ENCODE peak calls at places on chromosome 1, in five cellular contexts. I is activated CD8-positive, alpha-beta memory T cell treated with anti-CD3 and anti-CD28 coated beads, Interleukin-2, amount 50 U/mL, for 48 hours; G is psoas muscle; O is NCI-H1092 treated with DMSO at 0.1 percent for 48 hours; J is Caco-2. Q is an unnamed sample.
A peak's percentile ranks its signal among the peaks of the same experiment; 100 is the strongest.

GRCh38 chr1:184970691-184971161 is 3.6 kb downstream of the NIBAN1 start:
- DNase-seq in I (no peak), G (no peak), O (no peak), J (no peak), Q (no peak)

GRCh38 chr1:194028002-194028401 is 841.6 kb upstream of the B3GALT2 start:
- DNase-seq in I (no peak), G (no peak), O (no peak), J (no peak), Q (no peak)

GRCh38 chr1:30919025-30919881 is 10.7 kb upstream of the SDC3 start:
- DNase-seq in I (peak; percentile 22), G (no peak), O (no peak), J (no peak), Q (no peak)

GRCh38 chr1:34929853-34930701 is 627 bp upstream of the DLGAP3 start:
- DNase-seq in I (no peak), G (no peak), O (peak; percentile 21), J (no peak), Q (no peak)

GRCh38 chr1:35855016-35855700 is 27.9 kb upstream of the AGO1 start:
- DNase-seq in I (no peak), G (no peak), J (no peak), O (peak; percentile 85), Q (no peak)

GRCh38 chr1:3003941-3004270 is 17.4 kb upstream of the ACTRT2 start:
- DNase-seq in O (no peak), G (peak; percentile 31), J (no peak), I (no peak), Q (no peak)

GRCh38 chr1:62687421-62687902 is 724 bp downstream of the DOCK7 start:
- DNase-seq in I (peak; percentile 62), O (peak; percentile 55), G (peak; percentile 48), J (peak; percentile 46), Q (peak; percentile 21)

GRCh38 chr1:214296860-214297699 is 16.1 kb downstream of the SMYD2 start:
- DNase-seq in G (no peak), I (no peak), O (no peak), J (no peak), Q (no peak)

GRCh38 chr1:211814313-211814712 is 16.2 kb downstream of the LPGAT1 start:
- DNase-seq in G (no peak), I (no peak), J (no peak), O (no peak), Q (no peak)

GRCh38 chr1:96060621-96061020 is 661.0 kb upstream of the PTBP2 start:
- DNase-seq in G (no peak), J (no peak), I (no peak), O (no peak), Q (no peak)

GRCh38 chr1:156160744-156161181 is 7.4 kb downstream of the SEMA4A start:
- DNase-seq in I (peak; percentile 89), J (no peak), O (peak; percentile 82), G (peak; percentile 93), Q (peak; percentile 71)

Q was measured in mesothelial cell of epicardium.